ENCODE peak calls at places on chromosome 21, in six cellular contexts. J is NCI-H1092; C is activated naive CD4-positive, alpha-beta T cell treated with anti-CD3 and anti-CD28 coated beads for 36 hours; L is right atrium auricular region; E is activated T-helper 1 cell treated with anti-CD3 and anti-CD28 coated beads, Interleukin-12 subunit alpha, Interleukin-12 subunit beta, Interleukin-2, Interleukin-4 antibody, amounts not matched to agents 30 ng/mL and 10 ng/mL and 1 ng/mL, durations not matched to agents 14 hours and 24 hours and 36 hours; P is skeletal muscle cell. N is an unnamed sample.

GRCh38 chr21:34592120-34592561 is 22.8 kb downstream of the RCAN1 start:
- DNase-seq in J (no peak), C (no peak), L (peak; percentile 72), E (no peak), P (no peak), N (no peak)

GRCh38 chr21:34812510-34813265 is 143.9 kb downstream of the CLIC6 start:
- DNase-seq in J (no peak), C (no peak), L (no peak), E (no peak), P (peak; percentile 96), N (no peak)

GRCh38 chr21:46317710-46318463 is 5.8 kb downstream of the C21orf58 start:
- DNase-seq in J (peak; percentile 19), C (no peak), L (no peak), E (no peak), P (no peak), N (no peak)

GRCh38 chr21:45818276-45818903 is 163.2 kb upstream of the COL6A1 start:
- DNase-seq in J (no peak), C (no peak), L (peak; percentile 56), E (peak; percentile 37), P (no peak), N (no peak)

GRCh38 chr21:45523411-45524101 is 18.7 kb downstream of the SLC19A1 start:
- DNase-seq in J (no peak), C (no peak), L (no peak), E (no peak), P (no peak), N (no peak)

GRCh38 chr21:46111193-46111571 is 13.3 kb downstream of the COL6A2 start:
- DNase-seq in J (no peak), C (no peak), L (peak; percentile 28), E (no peak), P (no peak), N (peak; percentile 2)

GRCh38 chr21:42081138-42081537 is 10.0 kb downstream of the UMODL1 start:
- DNase-seq in J (no peak), C (no peak), L (no peak), E (no peak), P (no peak), N (no peak)

GRCh38 chr21:41683815-41684214 is 83.0 kb downstream of the RIPK4 start:
- DNase-seq in J (no peak), C (no peak), L (no peak), E (no peak), P (no peak), N (no peak)

GRCh38 chr21:41374177-41374712 is 12.4 kb downstream of the MX2 start:
- DNase-seq in J (no peak), C (no peak), L (no peak), E (no peak), P (no peak), N (no peak)

GRCh38 chr21:45130324-45130774 is 56.0 kb downstream of the ADARB1 start:
- DNase-seq in J (no peak), C (no peak), L (no peak), E (no peak), P (no peak), N (no peak)

GRCh38 chr21:32312976-32313375 is 14.3 kb downstream of the MRAP start:
- DNase-seq in J (no peak), C (no peak), L (no peak), E (no peak), P (no peak), N (no peak)

GRCh38 chr21:22468893-22469292 is 1470.7 kb downstream of the NCAM2 start:
- DNase-seq in J (no peak), C (no peak), L (no peak), E (no peak), P (no peak), N (no peak)

N was measured in endothelial cell.